ENCODE peak calls at places on chromosome 20, in four cellular contexts. One of them, this sample, is unnamed.
A peak's percentile ranks its signal among the peaks of the same experiment; 100 is the strongest.

GRCh38 chr20:53346266-53346665 is 247.4 kb downstream of the ZNF217 start:
- DNase-seq in PC-3: no peak
- DNase-seq in neural progenitor cell: no peak
- DNase-seq in SK-N-SH: no peak
- DNase-seq in this sample: no peak

GRCh38 chr20:21520702-21521595 is 7.1 kb upstream of the NKX2-2 start:
- DNase-seq in PC-3: no peak
- DNase-seq in neural progenitor cell: peak; percentile 88
- DNase-seq in SK-N-SH: peak; percentile 10
- DNase-seq in this sample: peak; percentile 84

GRCh38 chr20:4548552-4548951 is 173.2 kb upstream of the PRND start:
- DNase-seq in PC-3: no peak
- DNase-seq in neural progenitor cell: no peak
- DNase-seq in SK-N-SH: no peak
- DNase-seq in this sample: no peak

GRCh38 chr20:4154958-4155411 is 139.6 kb upstream of the RNF24 start:
- DNase-seq in PC-3: no peak
- DNase-seq in neural progenitor cell: no peak
- DNase-seq in SK-N-SH: no peak
- DNase-seq in this sample: no peak

GRCh38 chr20:297925-298754 is 770 bp downstream of the ZCCHC3 start:
- DNase-seq in PC-3: peak; percentile 66
- DNase-seq in neural progenitor cell: peak; percentile 57
- DNase-seq in SK-N-SH: peak; percentile 65
- DNase-seq in this sample: peak; percentile 51

GRCh38 chr20:32470025-32470861 is 112.1 kb downstream of the ASXL1 start:
- DNase-seq in PC-3: peak; percentile 38
- DNase-seq in neural progenitor cell: peak; percentile 64
- DNase-seq in SK-N-SH: peak; percentile 75
- DNase-seq in this sample: peak; percentile 87

GRCh38 chr20:8155848-8156602 is 24.0 kb downstream of the PLCB1 start:
- DNase-seq in PC-3: peak; percentile 16
- DNase-seq in neural progenitor cell: no peak
- DNase-seq in SK-N-SH: no peak
- DNase-seq in this sample: no peak

GRCh38 chr20:62161347-62161746 is 17.8 kb downstream of the SS18L1 start:
- DNase-seq in PC-3: no peak
- DNase-seq in neural progenitor cell: no peak
- DNase-seq in SK-N-SH: no peak
- DNase-seq in this sample: no peak

GRCh38 chr20:45100563-45101245 is at the start of gene KCNS1:
- DNase-seq in PC-3: no peak
- DNase-seq in neural progenitor cell: peak; percentile 72
- DNase-seq in SK-N-SH: peak; percentile 40
- DNase-seq in this sample: peak; percentile 84

GRCh38 chr20:37992802-37993538 is 40.3 kb downstream of the TTI1 start:
- DNase-seq in PC-3: peak; percentile 86
- DNase-seq in neural progenitor cell: peak; percentile 47
- DNase-seq in SK-N-SH: peak; percentile 71
- DNase-seq in this sample: peak; percentile 46

GRCh38 chr20:22402990-22403859 is 181.1 kb downstream of the FOXA2 start:
- DNase-seq in PC-3: peak; percentile 84
- DNase-seq in neural progenitor cell: peak; percentile 68
- DNase-seq in SK-N-SH: no peak
- DNase-seq in this sample: peak; percentile 36

GRCh38 chr20:45340236-45340847 is 7.9 kb downstream of the SDC4 start:
- DNase-seq in PC-3: no peak
- DNase-seq in neural progenitor cell: no peak
- DNase-seq in SK-N-SH: no peak
- DNase-seq in this sample: no peak

GRCh38 chr20:43838703-43839060 is 76.0 kb upstream of the TOX2 start:
- DNase-seq in PC-3: no peak
- DNase-seq in neural progenitor cell: no peak
- DNase-seq in SK-N-SH: no peak
- DNase-seq in this sample: no peak

GRCh38 chr20:33827629-33828325 is 16.6 kb downstream of the CHMP4B start:
- DNase-seq in PC-3: no peak
- DNase-seq in neural progenitor cell: no peak
- DNase-seq in SK-N-SH: no peak
- DNase-seq in this sample: no peak

GRCh38 chr20:32524871-32525501 is 60.1 kb downstream of the NOL4L start:
- DNase-seq in PC-3: no peak
- DNase-seq in neural progenitor cell: no peak
- DNase-seq in SK-N-SH: peak; percentile 73
- DNase-seq in this sample: no peak

GRCh38 chr20:431012-431904 is 23.2 kb downstream of the RBCK1 start:
- DNase-seq in PC-3: peak; percentile 91
- DNase-seq in neural progenitor cell: peak; percentile 85
- DNase-seq in SK-N-SH: peak; percentile 91
- DNase-seq in this sample: peak; percentile 83

GRCh38 chr20:7333846-7334245 is 566.4 kb downstream of the BMP2 start:
- DNase-seq in PC-3: no peak
- DNase-seq in neural progenitor cell: no peak
- DNase-seq in SK-N-SH: no peak
- DNase-seq in this sample: no peak

GRCh38 chr20:1870792-1871550 is 24.2 kb upstream of the SIRPA start:
- DNase-seq in PC-3: no peak
- DNase-seq in neural progenitor cell: no peak
- DNase-seq in SK-N-SH: no peak
- DNase-seq in this sample: no peak

GRCh38 chr20:38446441-38447209 is 11.5 kb upstream of the SNHG17 start:
- DNase-seq in PC-3: peak; percentile 92
- DNase-seq in neural progenitor cell: peak; percentile 97
- DNase-seq in SK-N-SH: peak; percentile 94
- DNase-seq in this sample: peak; percentile 96

GRCh38 chr20:53077373-53078205 is 105.4 kb downstream of the TSHZ2 start:
- DNase-seq in PC-3: peak; percentile 17
- DNase-seq in neural progenitor cell: no peak
- DNase-seq in SK-N-SH: no peak
- DNase-seq in this sample: no peak

GRCh38 chr20:6848992-6849391 is 81.5 kb downstream of the BMP2 start:
- DNase-seq in PC-3: no peak
- DNase-seq in neural progenitor cell: no peak
- DNase-seq in SK-N-SH: no peak
- DNase-seq in this sample: no peak

GRCh38 chr20:38158701-38159325 is 6.3 kb downstream of the TGM2 start:
- DNase-seq in PC-3: no peak
- DNase-seq in neural progenitor cell: no peak
- DNase-seq in SK-N-SH: no peak
- DNase-seq in this sample: no peak

GRCh38 chr20:41316009-41316408 is 1.5 kb downstream of the ZHX3 start:
- DNase-seq in PC-3: no peak
- DNase-seq in neural progenitor cell: no peak
- DNase-seq in SK-N-SH: no peak
- DNase-seq in this sample: no peak

GRCh38 chr20:58850693-58851174 is at the start of gene GNAS-AS1:
- DNase-seq in PC-3: no peak
- DNase-seq in neural progenitor cell: peak; percentile 91
- DNase-seq in SK-N-SH: peak; percentile 95
- DNase-seq in this sample: peak; percentile 95

GRCh38 chr20:650281-650680 is 2.7 kb downstream of the SRXN1 start:
- DNase-seq in PC-3: no peak
- DNase-seq in neural progenitor cell: no peak
- DNase-seq in SK-N-SH: no peak
- DNase-seq in this sample: no peak

GRCh38 chr20:56359212-56360132 is 698 bp downstream of the FAM210B start:
- DNase-seq in PC-3: peak; percentile 78
- DNase-seq in neural progenitor cell: peak; percentile 64
- DNase-seq in SK-N-SH: peak; percentile 65
- DNase-seq in this sample: peak; percentile 54

GRCh38 chr20:53930651-53931504 is 139.5 kb downstream of the BCAS1 start:
- DNase-seq in PC-3: peak; percentile 85
- DNase-seq in neural progenitor cell: no peak
- DNase-seq in SK-N-SH: no peak
- DNase-seq in this sample: no peak

GRCh38 chr20:62208805-62209755 is 11.0 kb downstream of the HRH3 start:
- DNase-seq in PC-3: peak; percentile 79
- DNase-seq in neural progenitor cell: peak; percentile 73
- DNase-seq in SK-N-SH: peak; percentile 42
- DNase-seq in this sample: peak; percentile 76

GRCh38 chr20:6768228-6769185 is 1.0 kb downstream of the BMP2 start:
- DNase-seq in PC-3: no peak
- DNase-seq in neural progenitor cell: peak; percentile 51
- DNase-seq in SK-N-SH: peak; percentile 44
- DNase-seq in this sample: peak; percentile 46

GRCh38 chr20:20712004-20712473 is 405 bp downstream of the RALGAPA2 start:
- DNase-seq in PC-3: no peak
- DNase-seq in neural progenitor cell: peak; percentile 50
- DNase-seq in SK-N-SH: no peak
- DNase-seq in this sample: peak; percentile 48

GRCh38 chr20:53828673-53829085 is 235.0 kb upstream of the ZNF217 start:
- DNase-seq in PC-3: peak; percentile 93
- DNase-seq in neural progenitor cell: peak; percentile 26
- DNase-seq in SK-N-SH: no peak
- DNase-seq in this sample: peak; percentile 51

GRCh38 chr20:36833275-36834020 is 42.5 kb upstream of the TLDC2 start:
- DNase-seq in PC-3: no peak
- DNase-seq in neural progenitor cell: no peak
- DNase-seq in SK-N-SH: no peak
- DNase-seq in this sample: no peak

GRCh38 chr20:3046677-3047462 is 1.0 kb downstream of the MRPS26 start:
- DNase-seq in PC-3: peak; percentile 74
- DNase-seq in neural progenitor cell: no peak
- DNase-seq in SK-N-SH: no peak
- DNase-seq in this sample: peak; percentile 73

GRCh38 chr20:62382306-62383198 is 4.4 kb upstream of the RPS21 start:
- DNase-seq in PC-3: peak; percentile 92
- DNase-seq in neural progenitor cell: peak; percentile 90
- DNase-seq in SK-N-SH: peak; percentile 90
- DNase-seq in this sample: peak; percentile 94

GRCh38 chr20:58868795-58869194 is 16.3 kb downstream of the GNAS start:
- DNase-seq in PC-3: no peak
- DNase-seq in neural progenitor cell: peak; percentile 77
- DNase-seq in SK-N-SH: no peak
- DNase-seq in this sample: peak; percentile 57

GRCh38 chr20:20407891-20408805 is 40.2 kb downstream of the INSM1 start:
- DNase-seq in PC-3: peak; percentile 61
- DNase-seq in neural progenitor cell: peak; percentile 18
- DNase-seq in SK-N-SH: peak; percentile 76
- DNase-seq in this sample: peak; percentile 46

GRCh38 chr20:872855-873520 is 39.5 kb downstream of the FAM110A start:
- DNase-seq in PC-3: no peak
- DNase-seq in neural progenitor cell: peak; percentile 73
- DNase-seq in SK-N-SH: peak; percentile 55
- DNase-seq in this sample: peak; percentile 84

GRCh38 chr20:49674383-49675352 is 39.0 kb downstream of the B4GALT5 start:
- DNase-seq in PC-3: peak; percentile 98
- DNase-seq in neural progenitor cell: no peak
- DNase-seq in SK-N-SH: no peak
- DNase-seq in this sample: no peak

GRCh38 chr20:49672109-49672681 is 41.5 kb downstream of the B4GALT5 start:
- DNase-seq in PC-3: no peak
- DNase-seq in neural progenitor cell: no peak
- DNase-seq in SK-N-SH: no peak
- DNase-seq in this sample: no peak

GRCh38 chr20:49669601-49670189 is 44.0 kb downstream of the B4GALT5 start:
- DNase-seq in PC-3: no peak
- DNase-seq in neural progenitor cell: no peak
- DNase-seq in SK-N-SH: no peak
- DNase-seq in this sample: no peak

GRCh38 chr20:49668181-49668877 is 45.3 kb downstream of the B4GALT5 start:
- DNase-seq in PC-3: no peak
- DNase-seq in neural progenitor cell: peak; percentile 17
- DNase-seq in SK-N-SH: no peak
- DNase-seq in this sample: no peak

GRCh38 chr20:49671429-49671828 is 42.2 kb downstream of the B4GALT5 start:
- DNase-seq in PC-3: no peak
- DNase-seq in neural progenitor cell: no peak
- DNase-seq in SK-N-SH: no peak
- DNase-seq in this sample: no peak
- H3F3A ChIP-seq in PC-3: peaks cover 19% of the 10 kb centered on the region
- H3F3A ChIP-seq in neural progenitor cell: peaks cover 14% of the 10 kb centered on the region
- H3F3A ChIP-seq in SK-N-SH: no peaks in the 10 kb centered on the region
- H3F3A ChIP-seq in this sample: no peaks in the 10 kb centered on the region

DNA sequence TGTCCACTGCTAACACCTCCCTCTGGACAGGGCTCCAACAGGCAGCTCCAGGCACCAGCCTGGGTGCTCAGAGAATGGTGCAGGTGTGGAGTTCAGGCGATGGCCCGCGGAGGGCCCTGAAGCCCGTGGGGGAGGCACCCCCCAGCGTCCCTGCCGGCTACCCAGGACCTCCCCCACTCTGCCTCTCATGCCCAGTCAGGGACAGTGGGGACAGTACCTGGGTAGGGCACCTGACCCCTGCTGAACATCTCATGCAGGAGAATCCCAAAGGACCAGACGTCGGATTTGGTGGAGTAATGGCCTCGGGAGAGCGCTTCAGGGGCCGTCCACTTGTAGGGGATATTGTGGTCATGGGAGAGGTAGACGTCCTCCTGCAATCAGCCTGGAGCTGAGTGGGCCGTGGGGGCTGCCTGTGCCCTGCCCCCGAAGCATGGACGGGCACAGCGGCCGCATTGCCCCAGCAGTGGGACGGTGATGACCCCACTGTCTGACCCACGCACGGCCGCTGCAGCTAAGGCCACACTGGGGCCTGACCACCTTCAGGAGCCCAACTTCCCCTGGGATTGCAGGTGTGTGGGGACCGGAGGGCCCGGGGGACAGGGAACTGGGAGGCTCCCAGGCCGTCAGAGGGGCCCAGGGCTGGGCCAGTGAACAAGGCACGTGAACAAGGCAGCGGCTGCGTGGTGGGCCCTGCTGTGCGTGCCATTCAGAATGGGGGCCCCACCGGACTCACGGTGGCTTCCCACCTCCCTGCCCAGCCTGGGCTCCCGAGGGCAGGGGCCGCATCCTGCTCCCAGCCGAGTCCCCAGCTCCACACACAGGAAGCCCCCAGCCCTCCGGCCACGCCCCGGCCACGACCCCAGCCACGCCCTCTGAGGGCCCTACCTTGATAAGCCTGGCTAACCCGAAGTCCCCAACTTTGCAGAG is 7.1 kb downstream of the PTK6 start:
- DNase-seq in PC-3: no peak
- DNase-seq in neural progenitor cell: peak; percentile 0
- DNase-seq in SK-N-SH: peak; percentile 35
- DNase-seq in this sample: no peak
- H3F3A ChIP-seq in PC-3: peaks cover 5% of the 10 kb centered on the region
- H3F3A ChIP-seq in neural progenitor cell: peaks cover 8% of the 10 kb centered on the region
- H3F3A ChIP-seq in SK-N-SH: peaks cover 21% of the 10 kb centered on the region
- H3F3A ChIP-seq in this sample: peaks cover 7% of the 10 kb centered on the region

DNA sequence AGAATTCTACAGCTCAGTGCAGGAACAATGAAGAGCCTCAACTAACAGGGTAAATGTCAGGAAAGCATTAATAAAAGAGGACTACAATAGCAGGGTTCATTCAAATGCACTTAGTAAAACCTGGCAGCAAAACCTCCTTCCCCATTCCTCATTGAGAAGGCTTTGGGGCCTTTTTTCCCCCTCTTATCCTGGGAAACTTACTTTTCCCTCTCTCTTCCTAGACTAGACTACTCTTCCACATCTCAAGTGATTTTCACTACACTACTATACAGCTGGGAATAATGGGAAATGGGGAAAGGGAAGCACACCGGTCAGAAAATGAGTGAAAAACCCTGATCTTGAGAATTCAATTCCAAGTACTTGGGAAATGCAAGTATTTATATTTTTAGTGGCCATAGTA is 10.1 kb downstream of the ROMO1 start:
- DNase-seq in PC-3: no peak
- DNase-seq in neural progenitor cell: no peak
- DNase-seq in SK-N-SH: no peak
- DNase-seq in this sample: no peak
- H3F3A ChIP-seq in PC-3: peaks cover 58% of the 10 kb centered on the region
- H3F3A ChIP-seq in neural progenitor cell: peaks cover 94% of the 10 kb centered on the region
- H3F3A ChIP-seq in SK-N-SH: peaks cover 95% of the 10 kb centered on the region
- H3F3A ChIP-seq in this sample: peaks cover 43% of the 10 kb centered on the region

GRCh38 chr20:25293910-25294458 is 46.1 kb downstream of the PYGB start:
- DNase-seq in PC-3: no peak
- DNase-seq in neural progenitor cell: no peak
- DNase-seq in SK-N-SH: no peak
- DNase-seq in this sample: no peak
- H3F3A ChIP-seq in PC-3: no peaks in the 10 kb centered on the region
- H3F3A ChIP-seq in neural progenitor cell: peaks cover 7% of the 10 kb centered on the region
- H3F3A ChIP-seq in SK-N-SH: peaks cover 11% of the 10 kb centered on the region
- H3F3A ChIP-seq in this sample: peaks cover 9% of the 10 kb centered on the region